ENCODE peak calls at places on chromosomes 2 and 18, in four cellular contexts. P is fibroblast of pulmonary artery, M is astrocyte of the cerebellum, H is suprapubic skin. A is an unnamed sample.

GRCh38 chr18:57984490-57985109 is 59.4 kb upstream of the NEDD4L start:
- DNase-seq in P (no peak), M (no peak), H (no peak), A (no peak)

GRCh38 chr18:78672862-78673446 is 306.7 kb upstream of the SALL3 start:
- DNase-seq in H (no peak), M (no peak), P (no peak), A (no peak)

GRCh38 chr18:46061387-46061786 is 10.7 kb downstream of the PSTPIP2 start:
- DNase-seq in H (no peak), P (no peak), M (no peak), A (no peak)

GRCh38 chr2:158984554-158985207 is 16.2 kb downstream of the TANC1 start:
- DNase-seq in H (no peak), M (no peak), P (no peak), A (no peak)

GRCh38 chr18:65567372-65567771 is 183.4 kb upstream of the CDH7 start:
- DNase-seq in M (no peak), P (peak), H (no peak), A (no peak)

GRCh38 chr2:235106874-235107639 is 155.2 kb downstream of the SH3BP4 start:
- DNase-seq in M (peak), P (peak), H (no peak), A (peak)

GRCh38 chr2:8538531-8538930 is 143.3 kb upstream of the ID2 start:
- DNase-seq in H (peak), M (no peak), P (no peak), A (no peak)

GRCh38 chr18:79603321-79604204 is 76.0 kb upstream of the CTDP1 start:
- DNase-seq in M (no peak), H (no peak), P (no peak), A (no peak)

GRCh38 chr2:43220982-43221659 is 5.3 kb downstream of the ZFP36L2 start:
- DNase-seq in P (peak), M (peak), H (peak), A (no peak)

GRCh38 chr2:95377216-95377530 is 25.3 kb upstream of the FAHD2A start:
- DNase-seq in P (no peak), H (no peak), M (no peak), A (no peak)

GRCh38 chr2:238743243-238744068 is 104.4 kb upstream of the TWIST2 start:
- DNase-seq in M (no peak), P (no peak), H (no peak), A (no peak)

GRCh38 chr2:168518555-168519066 is 62.5 kb downstream of the CERS6 start:
- DNase-seq in H (no peak), P (peak), M (no peak), A (no peak)

GRCh38 chr2:165434865-165435500 is 34.5 kb upstream of the CSRNP3 start:
- DNase-seq in P (no peak), M (no peak), H (no peak), A (no peak)

GRCh38 chr18:3262234-3263171 is 570 bp downstream of the MYL12B start:
- DNase-seq in M (no peak), P (peak), H (no peak), A (no peak)

GRCh38 chr2:28990445-28990844 is 9.3 kb downstream of the TOGARAM2 start:
- DNase-seq in P (no peak), M (no peak), H (no peak), A (no peak)

GRCh38 chr2:170869461-170869860 is 52.8 kb downstream of the GAD1 start:
- DNase-seq in P (no peak), M (no peak), H (no peak), A (no peak)

GRCh38 chr18:2337552-2338141 is 233.7 kb downstream of the METTL4 start:
- DNase-seq in H (no peak), P (peak), M (no peak), A (no peak)

GRCh38 chr18:9724797-9725196 is 16.7 kb downstream of the RAB31 start:
- DNase-seq in M (no peak), P (no peak), H (peak), A (no peak)

GRCh38 chr2:219492575-219492974 is 6.1 kb upstream of the GMPPA start:
- DNase-seq in P (no peak), M (no peak), H (no peak), A (no peak)

GRCh38 chr18:61753373-61753772 is 139.4 kb downstream of the RNF152 start:
- DNase-seq in P (no peak), H (no peak), M (no peak), A (no peak)

GRCh38 chr2:120243211-120243610 is 9.4 kb upstream of the RALB start:
- DNase-seq in M (no peak), P (peak), H (no peak), A (no peak)

GRCh38 chr18:63264871-63265270 is 54.7 kb downstream of the BCL2 start:
- DNase-seq in H (no peak), M (no peak), P (no peak), A (no peak)

GRCh38 chr2:30636311-30636710 is 170.9 kb downstream of the CAPN13 start:
- DNase-seq in P (no peak), H (no peak), M (no peak), A (no peak)

GRCh38 chr2:191421950-191422349 is 176.7 kb downstream of the MYO1B start:
- DNase-seq in P (no peak), H (no peak), M (no peak), A (no peak)

GRCh38 chr2:133434962-133435668 is 133.1 kb downstream of the NCKAP5 start:
- DNase-seq in M (peak), H (no peak), P (peak), A (peak)

GRCh38 chr2:134252092-134252775 is 1.6 kb upstream of the MGAT5 start:
- DNase-seq in P (no peak), M (no peak), H (no peak), A (no peak)

GRCh38 chr2:54755641-54756326 is 32.3 kb downstream of the EML6 start:
- DNase-seq in P (no peak), H (no peak), M (no peak), A (no peak)

DNA sequence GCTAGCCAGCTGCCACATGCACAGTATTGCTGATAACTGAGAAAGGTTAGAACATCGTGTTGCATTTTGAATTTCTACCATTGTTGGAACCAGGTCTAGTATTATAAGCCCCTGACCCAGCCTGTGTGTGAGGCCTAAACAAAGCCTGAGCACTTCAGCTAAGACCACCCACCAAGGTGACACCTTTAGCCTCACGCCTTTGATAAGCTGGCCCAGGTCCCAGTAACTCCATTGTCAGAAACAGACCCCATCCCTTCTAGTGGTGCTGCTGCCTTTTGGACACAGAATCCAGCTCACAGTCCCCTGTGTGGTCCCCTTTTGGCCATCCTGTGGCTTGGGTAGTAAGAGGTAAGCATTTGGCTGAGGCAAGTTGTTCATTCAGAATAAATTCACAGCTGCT is 1.6 kb downstream of the ELMOD3 start:
- DNase-seq in M (no peak), P (no peak), H (no peak), A (no peak)
- H3K4me3 ChIP-seq in M (no peak), P (no peak), H (no peak), A (no peak)

GRCh38 chr2:60337142-60337497 is 216.3 kb downstream of the BCL11A start:
- DNase-seq in P (no peak), M (no peak), H (no peak), A (no peak)
- TF ChIP-seq CTCF in P (no peak), M (no peak), H (no peak), A (peak)

GRCh38 chr18:4455113-4455811 is at the start of gene DLGAP1:
- DNase-seq in M (peak), P (peak), H (peak), A (no peak)
- H3K4me3 ChIP-seq in M (peak), P (no peak), H (peak), A (no peak)

GRCh38 chr2:21411796-21412195 is 288.0 kb downstream of the TDRD15 start:
- DNase-seq in P (no peak), H (no peak), M (no peak), A (no peak)

GRCh38 chr2:21418456-21418855 is 294.7 kb downstream of the TDRD15 start:
- DNase-seq in H (no peak), P (no peak), M (no peak), A (no peak)

GRCh38 chr2:21413082-21413481 is 289.3 kb downstream of the TDRD15 start:
- DNase-seq in P (no peak), M (no peak), H (no peak), A (no peak)

GRCh38 chr2:21415234-21415633 is 291.5 kb downstream of the TDRD15 start:
- DNase-seq in P (no peak), H (no peak), M (no peak), A (no peak)
- TF ChIP-seq CTCF in P (no peak), H (no peak), M (peak), A (no peak)

DNA sequence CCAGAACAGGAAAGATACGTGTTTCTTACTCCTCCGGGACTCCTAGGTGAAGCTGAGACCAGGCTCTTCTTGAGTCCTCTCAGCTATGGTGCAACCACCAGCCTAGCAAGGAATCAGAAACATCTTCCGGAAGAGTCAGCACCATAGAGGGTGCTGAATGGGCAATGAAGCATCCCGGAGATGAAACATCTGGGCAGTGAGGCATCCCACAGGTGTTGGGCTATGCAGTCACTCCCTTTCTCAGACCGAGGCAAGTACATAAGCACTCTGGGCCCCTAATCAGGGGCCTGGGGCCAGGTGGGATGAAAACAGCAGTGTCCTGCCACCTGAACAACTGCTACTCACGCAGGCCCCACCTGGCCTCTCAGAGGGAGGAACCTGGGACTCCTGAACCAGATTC is 1.4 kb upstream of the CAPN10 start:
- DNase-seq in M (no peak), H (no peak), P (no peak), A (no peak)
- H3K4me3 ChIP-seq in M (peak), H (peak), P (peak), A (peak)

GRCh38 chr18:48924621-48925601 is 25.9 kb downstream of the SMAD7 start:
- DNase-seq in M (no peak), P (peak), H (no peak), A (no peak)
- TF ChIP-seq CTCF in M (no peak), P (no peak), H (no peak), A (no peak)

DNA sequence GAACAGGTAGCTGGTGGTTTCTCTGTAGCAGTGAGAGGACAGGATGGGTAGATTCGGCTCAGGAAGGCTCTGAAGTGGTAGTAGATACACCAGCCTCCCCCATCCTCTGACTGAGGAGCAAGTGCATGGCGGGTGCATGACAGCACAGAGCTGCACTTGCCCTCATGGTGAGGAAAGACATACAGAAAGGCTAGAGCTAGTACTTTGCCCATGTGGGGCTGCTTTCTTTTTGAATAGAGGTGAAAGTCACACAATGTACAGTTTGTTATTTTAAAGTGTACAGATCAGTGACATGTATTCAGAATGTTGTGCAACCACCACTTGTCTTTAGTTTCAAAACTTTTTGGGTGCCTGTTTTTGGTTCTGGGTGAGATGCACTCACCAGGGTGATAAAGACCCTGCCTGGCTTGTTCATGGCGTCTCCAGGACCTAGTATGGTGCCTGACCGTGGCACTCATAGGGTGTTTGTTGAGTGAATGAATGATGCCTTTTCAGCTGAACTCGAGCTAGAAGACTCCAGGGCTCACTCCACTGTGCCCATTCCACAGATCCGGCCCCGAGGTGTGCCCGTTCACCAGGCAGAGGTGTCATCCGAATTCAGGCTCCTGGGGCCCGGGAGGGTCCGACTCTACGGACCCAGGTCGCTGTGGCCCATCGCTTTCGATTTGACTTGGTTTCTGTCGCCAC is 421 bp upstream of the VAMP5 start:
- DNase-seq in P (no peak), H (no peak), M (no peak), A (no peak)
- H3K4me3 ChIP-seq in P (peak), H (peak), M (peak), A (peak)

GRCh38 chr18:50096766-50097435 is 98.0 kb downstream of the MYO5B start:
- DNase-seq in M (no peak), P (no peak), H (no peak), A (no peak)
- TF ChIP-seq CTCF in M (no peak), P (no peak), H (no peak), A (no peak)

A was measured in AG09309.